ENCODE peak calls at places on chromosomes 13 and 19, in seven cellular contexts. T is amniotic stem cell, R is mucosa of descending colon, M is iris pigment epithelial cell, L is GM23248, K is GM12892, V is progenitor cell of endocrine pancreas. G is an unnamed sample.

GRCh38 chr13:78131811-78132210 is 213.2 kb upstream of the EDNRB start:
- DNase-seq in T (no peak), R (no peak), M (peak), L (peak), K (no peak), V (no peak), G (no peak)

GRCh38 chr19:3632739-3633558 is 6.4 kb upstream of the CACTIN start:
- DNase-seq in T (no peak), R (peak), M (no peak), L (no peak), K (no peak), V (no peak), G (no peak)

GRCh38 chr13:42883771-42884170 is 102.4 kb downstream of the FAM216B start:
- DNase-seq in T (no peak), R (no peak), M (peak), L (peak), K (no peak), V (no peak), G (no peak)

GRCh38 chr19:49210108-49210900 is 52.7 kb downstream of the TRPM4 start:
- DNase-seq in T (no peak), R (peak), M (peak), L (peak), K (no peak), V (peak), G (no peak)

GRCh38 chr13:39493966-39494365 is 109.0 kb downstream of the LHFPL6 start:
- DNase-seq in T (no peak), R (no peak), M (no peak), L (no peak), K (no peak), V (no peak), G (no peak)

GRCh38 chr19:21835429-21835809 is 563 bp downstream of the ZNF43 start:
- DNase-seq in T (no peak), R (no peak), M (no peak), L (no peak), K (no peak), V (no peak), G (no peak)

GRCh38 chr19:15253513-15253912 is 21.3 kb upstream of the EPHX3 start:
- DNase-seq in T (no peak), R (no peak), M (no peak), L (no peak), K (no peak), V (no peak), G (no peak)

GRCh38 chr13:113791226-113791625 is 32.2 kb downstream of the TMEM255B start:
- DNase-seq in T (no peak), R (no peak), M (no peak), L (no peak), K (no peak), V (no peak), G (no peak)

GRCh38 chr13:97944396-97945029 is 9.0 kb upstream of the IPO5 start:
- DNase-seq in T (peak), R (no peak), M (peak), L (peak), K (no peak), V (no peak), G (no peak)

GRCh38 chr19:28701491-28701890 is 511.5 kb downstream of the UQCRFS1 start:
- DNase-seq in T (no peak), R (no peak), M (no peak), L (peak), K (no peak), V (no peak), G (no peak)

GRCh38 chr13:61575941-61576340 is 160.3 kb upstream of the PCDH20 start:
- DNase-seq in T (no peak), R (no peak), M (no peak), L (no peak), K (no peak), V (no peak), G (no peak)

GRCh38 chr19:13302521-13303270 is 152.5 kb downstream of the IER2 start:
- DNase-seq in T (no peak), R (no peak), M (no peak), L (peak), K (no peak), V (no peak), G (no peak)

GRCh38 chr19:47049307-47049700 is 880 bp upstream of the TMEM160 start:
- DNase-seq in T (peak), R (no peak), M (peak), L (peak), K (no peak), V (no peak), G (no peak)

GRCh38 chr19:40217027-40217810 is 965 bp downstream of the TTC9B start:
- DNase-seq in T (no peak), R (peak), M (no peak), L (peak), K (no peak), V (peak), G (no peak)

GRCh38 chr19:4197228-4197624 is 14.7 kb downstream of the ANKRD24 start:
- DNase-seq in T (no peak), R (no peak), M (no peak), L (no peak), K (no peak), V (no peak), G (no peak)

GRCh38 chr13:49540552-49540951 is 44.8 kb downstream of the PHF11 start:
- DNase-seq in T (no peak), R (no peak), M (peak), L (peak), K (no peak), V (no peak), G (no peak)

G was measured in GM18507.